ENCODE peak calls at places on chromosome 22, in four cellular contexts. One of them, this sample, is unnamed.

GRCh38 chr22:45210577-45211431 is 29.9 kb downstream of the KIAA0930 start:
- DNase-seq in HepG2: no peak
- DNase-seq in WTC11: no peak
- DNase-seq in K562: no peak
- DNase-seq in this sample: no peak

GRCh38 chr22:49047461-49047860 is 780.2 kb downstream of the BRD1 start:
- DNase-seq in HepG2: no peak
- DNase-seq in WTC11: no peak
- DNase-seq in K562: no peak
- DNase-seq in this sample: no peak

GRCh38 chr22:22556995-22557925 is 1.8 kb downstream of the PRAME start:
- DNase-seq in HepG2: no peak
- DNase-seq in WTC11: no peak
- DNase-seq in K562: peak
- DNase-seq in this sample: no peak

GRCh38 chr22:49469896-49470740 is 357.6 kb downstream of the BRD1 start:
- DNase-seq in HepG2: no peak
- DNase-seq in WTC11: no peak
- DNase-seq in K562: no peak
- DNase-seq in this sample: no peak

GRCh38 chr22:28703436-28703835 is 23.8 kb upstream of the TTC28 start:
- DNase-seq in HepG2: no peak
- DNase-seq in WTC11: no peak
- DNase-seq in K562: no peak
- DNase-seq in this sample: no peak

GRCh38 chr22:38955250-38955775 is 2.1 kb upstream of the APOBEC3A start:
- DNase-seq in HepG2: no peak
- DNase-seq in WTC11: no peak
- DNase-seq in K562: no peak
- DNase-seq in this sample: no peak

GRCh38 chr22:40714514-40714966 is 35.3 kb downstream of the MCHR1 start:
- DNase-seq in HepG2: peak
- DNase-seq in WTC11: peak
- DNase-seq in K562: no peak
- DNase-seq in this sample: no peak

GRCh38 chr22:44399196-44399837 is 86.6 kb upstream of the SHISAL1 start:
- DNase-seq in HepG2: no peak
- DNase-seq in WTC11: no peak
- DNase-seq in K562: no peak
- DNase-seq in this sample: no peak

GRCh38 chr22:19039796-19040580 is 82.2 kb downstream of the DGCR2 start:
- DNase-seq in HepG2: no peak
- DNase-seq in WTC11: no peak
- DNase-seq in K562: no peak
- DNase-seq in this sample: no peak

GRCh38 chr22:50062509-50063135 is 4.5 kb upstream of the TTLL8 start:
- DNase-seq in HepG2: no peak
- DNase-seq in WTC11: no peak
- DNase-seq in K562: no peak
- DNase-seq in this sample: no peak

GRCh38 chr22:48765595-48765994 is 1062.1 kb downstream of the BRD1 start:
- DNase-seq in HepG2: no peak
- DNase-seq in WTC11: no peak
- DNase-seq in K562: no peak
- DNase-seq in this sample: no peak

GRCh38 chr22:17772963-17773605 is 1.2 kb downstream of the BID start:
- DNase-seq in HepG2: no peak
- DNase-seq in WTC11: no peak
- DNase-seq in K562: peak
- DNase-seq in this sample: no peak

GRCh38 chr22:35663371-35663770 is 15.1 kb downstream of the APOL6 start:
- DNase-seq in HepG2: no peak
- DNase-seq in WTC11: no peak
- DNase-seq in K562: no peak
- DNase-seq in this sample: no peak

GRCh38 chr22:32848226-32848625 is 46.7 kb downstream of the TIMP3 start:
- DNase-seq in HepG2: no peak
- DNase-seq in WTC11: no peak
- DNase-seq in K562: no peak
- DNase-seq in this sample: no peak

GRCh38 chr22:17804331-17805080 is 30.2 kb upstream of the BID start:
- DNase-seq in HepG2: no peak
- DNase-seq in WTC11: no peak
- DNase-seq in K562: no peak
- DNase-seq in this sample: no peak

GRCh38 chr22:17786435-17787158 is 12.3 kb upstream of the BID start:
- DNase-seq in HepG2: peak
- DNase-seq in WTC11: peak
- DNase-seq in K562: peak
- DNase-seq in this sample: no peak

GRCh38 chr22:33922268-33922667 is 2.0 kb upstream of the LARGE1 start:
- DNase-seq in HepG2: peak
- DNase-seq in WTC11: peak
- DNase-seq in K562: no peak
- DNase-seq in this sample: no peak

GRCh38 chr22:21989049-21989448 is 6.5 kb upstream of the TOP3B start:
- DNase-seq in HepG2: no peak
- DNase-seq in WTC11: no peak
- DNase-seq in K562: no peak
- DNase-seq in this sample: no peak

GRCh38 chr22:29751139-29751538 is 15.7 kb downstream of the ZMAT5 start:
- DNase-seq in HepG2: peak
- DNase-seq in WTC11: no peak
- DNase-seq in K562: no peak
- DNase-seq in this sample: no peak

GRCh38 chr22:48746789-48747425 is 1080.8 kb downstream of the BRD1 start:
- DNase-seq in HepG2: no peak
- DNase-seq in WTC11: no peak
- DNase-seq in K562: no peak
- DNase-seq in this sample: no peak

GRCh38 chr22:43154887-43155536 is 3.7 kb downstream of the TSPO start:
- DNase-seq in HepG2: no peak
- DNase-seq in WTC11: no peak
- DNase-seq in K562: no peak
- DNase-seq in this sample: no peak
- TF ChIP-seq TCF7 in HepG2: no peak
- TF ChIP-seq TCF7 in WTC11: no peak
- TF ChIP-seq TCF7 in K562: no peak
- TF ChIP-seq TCF7 in this sample: no peak

DNA sequence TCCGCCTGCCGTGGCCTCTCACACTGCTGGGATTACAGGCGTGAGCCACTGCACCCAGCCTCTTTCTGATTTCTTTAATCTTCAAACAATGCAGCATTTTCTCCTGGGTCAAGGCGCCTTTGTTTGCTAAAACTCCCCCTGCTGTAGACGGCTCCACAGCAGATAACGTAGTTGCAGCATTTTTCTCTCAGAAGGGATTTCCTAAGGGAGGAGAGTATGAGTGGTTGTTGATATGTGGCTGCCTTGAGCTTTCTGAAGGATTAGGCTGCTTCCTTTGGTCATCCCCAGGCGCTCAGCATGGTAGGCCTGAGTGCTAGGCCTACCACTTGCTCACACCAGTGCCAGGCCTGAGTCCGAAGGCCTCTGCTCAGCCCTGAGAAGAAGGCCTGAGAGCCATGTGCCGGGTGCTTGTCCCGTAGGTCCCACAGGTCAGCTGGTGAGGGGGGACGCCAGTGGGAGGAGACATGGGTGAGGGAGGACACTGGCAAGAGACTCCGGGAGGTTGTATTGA is 18.1 kb downstream of the SMARCB1 start:
- DNase-seq in HepG2: no peak
- DNase-seq in WTC11: no peak
- DNase-seq in K562: no peak
- DNase-seq in this sample: no peak
- TF ChIP-seq TCF7 in HepG2: no peak
- TF ChIP-seq TCF7 in WTC11: no peak
- TF ChIP-seq TCF7 in K562: no peak
- TF ChIP-seq TCF7 in this sample: no peak

GRCh38 chr22:47593911-47594311 is 831.5 kb downstream of the TBC1D22A start:
- DNase-seq in HepG2: no peak
- DNase-seq in WTC11: no peak
- DNase-seq in K562: no peak
- DNase-seq in this sample: no peak
- TF ChIP-seq TCF7 in HepG2: no peak
- TF ChIP-seq TCF7 in WTC11: no peak
- TF ChIP-seq TCF7 in K562: no peak
- TF ChIP-seq TCF7 in this sample: no peak

GRCh38 chr22:20238567-20239062 is 29.5 kb downstream of the RTN4R start:
- DNase-seq in HepG2: peak
- DNase-seq in WTC11: peak
- DNase-seq in K562: peak
- DNase-seq in this sample: no peak

GRCh38 chr22:20241579-20242392 is 26.3 kb downstream of the RTN4R start:
- DNase-seq in HepG2: no peak
- DNase-seq in WTC11: no peak
- DNase-seq in K562: no peak
- DNase-seq in this sample: no peak

GRCh38 chr22:20240900-20241299 is 27.2 kb downstream of the RTN4R start:
- DNase-seq in HepG2: no peak
- DNase-seq in WTC11: no peak
- DNase-seq in K562: no peak
- DNase-seq in this sample: no peak

GRCh38 chr22:20239063-20239950 is 28.8 kb downstream of the RTN4R start:
- DNase-seq in HepG2: no peak
- DNase-seq in WTC11: no peak
- DNase-seq in K562: peak
- DNase-seq in this sample: no peak

GRCh38 chr22:20239951-20240773 is 28.0 kb downstream of the RTN4R start:
- DNase-seq in HepG2: no peak
- DNase-seq in WTC11: peak
- DNase-seq in K562: peak
- DNase-seq in this sample: no peak
- TF ChIP-seq TCF7 in HepG2: no peak
- TF ChIP-seq TCF7 in WTC11: no peak
- TF ChIP-seq TCF7 in K562: no peak
- TF ChIP-seq TCF7 in this sample: no peak

DNA sequence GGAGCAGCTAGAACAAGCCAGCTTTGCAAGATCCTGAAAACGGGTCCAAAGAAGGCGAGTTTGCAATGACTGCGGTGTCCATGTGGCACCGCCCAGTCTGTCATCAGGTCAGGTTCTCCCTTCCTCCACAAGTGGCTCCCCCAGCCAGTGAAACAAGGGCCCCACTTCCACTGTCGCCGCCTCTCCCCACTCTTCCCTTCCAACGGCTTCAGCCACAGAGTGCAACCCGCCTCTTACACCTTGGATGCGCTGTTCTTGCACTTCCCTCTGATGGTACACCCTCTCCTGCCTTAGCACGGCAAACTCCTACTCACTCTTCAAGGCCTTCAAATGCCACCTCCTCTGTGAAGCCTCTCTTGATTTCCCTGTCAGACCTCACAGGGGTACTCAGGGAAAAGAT is 10.8 kb upstream of the TCF20 start:
- DNase-seq in HepG2: no peak
- DNase-seq in WTC11: no peak
- DNase-seq in K562: no peak
- DNase-seq in this sample: no peak
- TF ChIP-seq TCF7 in HepG2: no peak
- TF ChIP-seq TCF7 in WTC11: no peak
- TF ChIP-seq TCF7 in K562: no peak
- TF ChIP-seq TCF7 in this sample: no peak

DNA sequence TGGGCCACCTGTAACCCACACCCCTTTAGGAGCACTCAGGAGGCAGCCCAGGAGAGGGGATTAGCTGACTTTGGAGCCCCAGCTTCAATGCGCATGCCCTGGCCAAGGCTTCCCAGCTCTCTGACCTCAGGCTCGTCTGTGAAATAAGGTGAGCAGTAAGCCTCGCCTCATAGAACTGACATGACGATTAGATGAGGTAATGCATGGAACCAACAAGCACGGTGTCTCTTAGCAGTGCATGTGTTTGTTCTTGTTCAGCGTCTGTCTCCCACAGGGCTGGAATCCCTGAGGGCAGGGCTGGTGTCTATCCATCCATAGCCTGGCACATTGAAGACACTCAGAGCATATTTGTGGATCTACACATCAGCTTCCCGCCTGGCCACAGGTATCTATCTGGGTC is 415.4 kb downstream of the MN1 start:
- DNase-seq in HepG2: no peak
- DNase-seq in WTC11: no peak
- DNase-seq in K562: no peak
- DNase-seq in this sample: no peak
- TF ChIP-seq TCF7 in HepG2: no peak
- TF ChIP-seq TCF7 in WTC11: no peak
- TF ChIP-seq TCF7 in K562: no peak
- TF ChIP-seq TCF7 in this sample: no peak

This sample was measured in GM12878.